ENCODE peak calls at places on chromosomes 12 and 14, in nine cellular contexts. U, B, Y, M, L, O, V, P and T are unnamed samples.

GRCh38 chr14:90534091-90534837 is 137.4 kb downstream of the CALM1 start:
- DNase-seq in L (peak; percentile 0), P (no peak), Y (no peak), O (no peak), B (no peak), U (no peak), V (no peak), M (no peak), T (peak; percentile 20)

GRCh38 chr12:115010324-115010995 is 326.5 kb upstream of the TBX3 start:
- DNase-seq in B (no peak), Y (no peak), M (no peak), V (no peak), U (no peak), L (no peak), P (no peak), O (peak; percentile 61), T (peak; percentile 45)

GRCh38 chr12:76266797-76267196 is 81.4 kb downstream of the BBS10 start:
- DNase-seq in O (peak; percentile 94), U (no peak), V (no peak), L (no peak), M (no peak), Y (no peak), P (no peak), B (no peak), T (peak; percentile 81)

GRCh38 chr14:77562681-77563080 is 53.8 kb downstream of the SPTLC2 start:
- DNase-seq in U (no peak), L (no peak), B (no peak), Y (no peak), O (peak; percentile 91), P (no peak), V (no peak), M (no peak), T (peak; percentile 92)

GRCh38 chr14:92668266-92668973 is 80.0 kb downstream of the LGMN start:
- DNase-seq in V (no peak), U (no peak), M (no peak), L (no peak), B (no peak), P (no peak), Y (no peak), O (no peak), T (no peak)

GRCh38 chr12:86249276-86249675 is 6.9 kb downstream of the MGAT4C start:
- DNase-seq in U (no peak), B (no peak), Y (no peak), P (no peak), O (no peak), M (no peak), L (no peak), V (no peak), T (no peak)

GRCh38 chr12:24014853-24015590 is 65.6 kb upstream of the SOX5 start:
- DNase-seq in M (no peak), U (no peak), Y (no peak), B (no peak), O (no peak), V (no peak), P (no peak), L (no peak), T (no peak)

GRCh38 chr12:12870454-12870853 is 20.9 kb upstream of the GPRC5A start:
- DNase-seq in P (no peak), Y (no peak), M (no peak), U (no peak), V (no peak), B (no peak), L (no peak), O (peak; percentile 98), T (peak; percentile 99)

GRCh38 chr12:3959799-3960560 is 86.8 kb upstream of the PARP11 start:
- DNase-seq in Y (no peak), V (no peak), U (no peak), P (no peak), O (no peak), L (no peak), B (no peak), M (no peak), T (no peak)

GRCh38 chr12:57904848-57905811 is 36.2 kb upstream of the ATP23 start:
- DNase-seq in L (peak; percentile 87), P (peak; percentile 89), Y (peak; percentile 70), O (peak; percentile 94), B (peak; percentile 77), M (peak; percentile 72), U (peak; percentile 66), V (peak; percentile 91), T (peak; percentile 94)

GRCh38 chr12:29691146-29691854 is 92.4 kb downstream of the TMTC1 start:
- DNase-seq in L (peak; percentile 78), B (no peak), P (no peak), M (no peak), U (no peak), O (no peak), V (no peak), Y (no peak), T (no peak)

GRCh38 chr12:53595212-53595611 is 31.0 kb downstream of the ATF7 start:
- DNase-seq in U (no peak), B (no peak), L (no peak), P (no peak), O (no peak), Y (no peak), M (no peak), V (no peak), T (no peak)

GRCh38 chr12:115008951-115009350 is 325.0 kb upstream of the TBX3 start:
- DNase-seq in P (no peak), V (no peak), U (no peak), Y (no peak), L (no peak), O (no peak), M (no peak), B (no peak), T (no peak)